ENCODE peak calls at places on chromosomes 2 and 18, in five cellular contexts. U is AG08395; J is CD8-positive, alpha-beta memory T cell; V is heart right ventricle; X is glutamatergic neuron. B is an unnamed sample.

GRCh38 chr2:207847807-207848544 is 78.3 kb upstream of the FZD5 start:
- DNase-seq in U (no peak), J (no peak), V (no peak), X (no peak), B (peak)

GRCh38 chr2:217822296-217823252 is 180.2 kb downstream of the TNS1 start:
- DNase-seq in U (peak), J (no peak), V (no peak), X (no peak), B (no peak)

GRCh38 chr2:45396671-45397070 is 214.4 kb downstream of the SRBD1 start:
- DNase-seq in U (no peak), J (no peak), V (no peak), X (no peak), B (no peak)

GRCh38 chr2:26635401-26635800 is 5.8 kb downstream of the CIB4 start:
- DNase-seq in U (no peak), J (no peak), V (no peak), X (no peak), B (no peak)

GRCh38 chr2:221655279-221655678 is 83.2 kb upstream of the EPHA4 start:
- DNase-seq in U (no peak), J (no peak), V (no peak), X (no peak), B (no peak)

GRCh38 chr18:4106407-4107033 is 348.6 kb downstream of the DLGAP1 start:
- DNase-seq in U (peak), J (peak), V (peak), X (peak), B (peak)

GRCh38 chr2:178829981-178830380 is 22.8 kb upstream of the TTN start:
- DNase-seq in U (no peak), J (no peak), V (no peak), X (no peak), B (no peak)

GRCh38 chr18:48832961-48833700 is 117.6 kb downstream of the SMAD7 start:
- DNase-seq in U (peak), J (no peak), V (no peak), X (peak), B (peak)

GRCh38 chr18:42274488-42275137 is 319.6 kb downstream of the PIK3C3 start:
- DNase-seq in U (peak), J (no peak), V (no peak), X (no peak), B (no peak)

GRCh38 chr2:522776-523175 is 154.4 kb downstream of the TMEM18 start:
- DNase-seq in U (no peak), J (no peak), V (no peak), X (no peak), B (no peak)

GRCh38 chr18:34871435-34871834 is 161.3 kb downstream of the DTNA start:
- DNase-seq in U (no peak), J (no peak), V (no peak), X (no peak), B (no peak)

GRCh38 chr2:100900156-100900795 is 80.3 kb downstream of the NPAS2 start:
- DNase-seq in U (no peak), J (no peak), V (no peak), X (no peak), B (no peak)

GRCh38 chr2:165390875-165391274 is 78.6 kb upstream of the CSRNP3 start:
- DNase-seq in U (no peak), J (no peak), V (no peak), X (no peak), B (no peak)

GRCh38 chr2:140454717-140455116 is 1674.5 kb upstream of the NXPH2 start:
- DNase-seq in U (peak), J (no peak), V (no peak), X (no peak), B (no peak)

GRCh38 chr2:102098756-102099155 is 43.8 kb upstream of the IL1R1 start:
- DNase-seq in U (no peak), J (no peak), V (no peak), X (no peak), B (no peak)

GRCh38 chr2:62456721-62457539 is 49.1 kb downstream of the TMEM17 start:
- DNase-seq in U (peak), J (peak), V (peak), X (peak), B (peak)

GRCh38 chr18:22417496-22418188 is at the start of gene CTAGE1:
- DNase-seq in U (no peak), J (no peak), V (no peak), X (no peak), B (no peak)

GRCh38 chr18:2223859-2224258 is 347.4 kb downstream of the METTL4 start:
- DNase-seq in U (no peak), J (no peak), V (no peak), X (peak), B (no peak)

GRCh38 chr2:182248362-182248761 is 178.5 kb downstream of the PDE1A start:
- DNase-seq in U (no peak), J (no peak), V (no peak), X (no peak), B (peak)

GRCh38 chr2:206267567-206267966 is 6.9 kb upstream of the ZDBF2 start:
- DNase-seq in U (no peak), J (no peak), V (no peak), X (no peak), B (no peak)

GRCh38 chr2:170818294-170819104 is 1.8 kb downstream of the GAD1 start:
- DNase-seq in U (no peak), J (no peak), V (no peak), X (peak), B (no peak)

GRCh38 chr2:158753561-158754302 is 41.4 kb upstream of the DAPL1 start:
- DNase-seq in U (peak), J (no peak), V (no peak), X (no peak), B (peak)

GRCh38 chr2:235598842-235599531 is 105.1 kb downstream of the AGAP1 start:
- DNase-seq in U (no peak), J (no peak), V (no peak), X (no peak), B (no peak)

GRCh38 chr2:240438810-240439697 is 3.6 kb downstream of the GPC1 start:
- DNase-seq in U (no peak), J (no peak), V (peak), X (no peak), B (peak)

GRCh38 chr2:98730053-98730850 is 680 bp downstream of the MGAT4A start:
- DNase-seq in U (no peak), J (peak), V (peak), X (peak), B (peak)

GRCh38 chr18:26002375-26002774 is 88.0 kb downstream of the SS18 start:
- DNase-seq in U (no peak), J (no peak), V (no peak), X (no peak), B (no peak)

GRCh38 chr18:26383454-26384270 is 157.4 kb downstream of the TAF4B start:
- DNase-seq in U (peak), J (no peak), V (no peak), X (no peak), B (no peak)

GRCh38 chr2:45904931-45905642 is 253.6 kb downstream of the PRKCE start:
- DNase-seq in U (peak), J (no peak), V (no peak), X (no peak), B (no peak)

GRCh38 chr2:69298261-69298660 is 88.8 kb downstream of the GFPT1 start:
- DNase-seq in U (peak), J (no peak), V (no peak), X (no peak), B (no peak)

GRCh38 chr2:112031473-112031872 is 23.6 kb upstream of the TMEM87B start:
- DNase-seq in U (no peak), J (no peak), V (no peak), X (no peak), B (no peak)

GRCh38 chr2:105052773-105053172 is 14.9 kb downstream of the MRPS9 start:
- DNase-seq in U (no peak), J (no peak), V (peak), X (no peak), B (peak)

GRCh38 chr2:112541315-112542122 is 746 bp upstream of the POLR1B start:
- DNase-seq in U (peak), J (peak), V (peak), X (peak), B (peak)

B was measured in left ventricle myocardium superior.